ENCODE peak calls at places on chromosomes 12 and 14, in nine cellular contexts. W is tibial nerve, H is ovary, X is prostate gland, Y is HCT116, K is body of pancreas, R is IMR-90, S is stomach, B is heart left ventricle. U is an unnamed sample. For H3K4me1, the result is how much of the 10 kb centered on the place peaks cover.

GRCh38 chr12:42865282-42865681 is 275.7 kb upstream of the PRICKLE1 start:
- DNase-seq in W (no peak), H (no peak), X (peak), Y (no peak), K (no peak), R (no peak), S (no peak), B (no peak), U (no peak)

GRCh38 chr14:42541535-42542001 is 934.9 kb downstream of the LRFN5 start:
- DNase-seq in W (no peak), H (no peak), X (no peak), Y (no peak), K (no peak), R (peak), S (no peak), B (no peak), U (no peak)

GRCh38 chr14:94051115-94051514 is 25.0 kb downstream of the OTUB2 start:
- DNase-seq in W (peak), H (peak), X (peak), Y (no peak), K (peak), R (peak), S (peak), B (peak), U (peak)

GRCh38 chr12:58727526-58727925 is 192.8 kb downstream of the LRIG3 start:
- DNase-seq in W (no peak), H (no peak), X (no peak), Y (no peak), K (no peak), R (peak), S (no peak), B (no peak), U (no peak)

GRCh38 chr14:77579065-77579464 is 37.4 kb downstream of the SPTLC2 start:
- DNase-seq in W (no peak), H (no peak), X (no peak), Y (no peak), K (no peak), R (peak), S (no peak), B (no peak), U (no peak)

GRCh38 chr14:95361373-95362179 is 41.9 kb upstream of the CLMN start:
- DNase-seq in W (no peak), H (no peak), X (peak), Y (peak), K (peak), R (no peak), S (peak), B (no peak), U (peak)

GRCh38 chr14:102554835-102555819 is 37.3 kb upstream of the RCOR1 start:
- DNase-seq in W (peak), H (no peak), X (no peak), Y (no peak), K (peak), R (no peak), S (peak), B (peak), U (peak)

GRCh38 chr12:6979453-6979852 is 8.7 kb downstream of the EMG1 start:
- DNase-seq in W (no peak), H (no peak), X (no peak), Y (no peak), K (no peak), R (no peak), S (no peak), B (no peak), U (no peak)

GRCh38 chr12:7959278-7960063 is 23.5 kb upstream of the SLC2A3 start:
- DNase-seq in W (peak), H (no peak), X (no peak), Y (no peak), K (no peak), R (no peak), S (no peak), B (no peak), U (no peak)

GRCh38 chr12:3992945-3993344 is 119.7 kb upstream of the PARP11 start:
- DNase-seq in W (no peak), H (no peak), X (no peak), Y (no peak), K (no peak), R (no peak), S (no peak), B (no peak), U (no peak)

GRCh38 chr14:67436006-67436866 is 24.3 kb upstream of the PLEK2 start:
- DNase-seq in W (no peak), H (no peak), X (no peak), Y (no peak), K (peak), R (no peak), S (no peak), B (no peak), U (peak)

GRCh38 chr12:43578782-43579181 is 26.8 kb upstream of the ADAMTS20 start:
- DNase-seq in W (no peak), H (no peak), X (no peak), Y (no peak), K (no peak), R (peak), S (no peak), B (no peak), U (no peak)

GRCh38 chr12:126944684-126945083 is 1322.3 kb upstream of the TMEM132C start:
- DNase-seq in W (no peak), H (no peak), X (no peak), Y (no peak), K (no peak), R (no peak), S (no peak), B (no peak), U (no peak)

GRCh38 chr12:53343449-53343848 is 7.3 kb upstream of the SP7 start:
- DNase-seq in W (no peak), H (no peak), X (no peak), Y (no peak), K (no peak), R (no peak), S (no peak), B (no peak), U (no peak)

GRCh38 chr12:53345486-53346195 is 9.5 kb upstream of the SP7 start:
- DNase-seq in W (no peak), H (peak), X (no peak), Y (no peak), K (peak), R (no peak), S (peak), B (peak), U (no peak)

GRCh38 chr12:53344487-53344823 is 8.3 kb upstream of the SP7 start:
- DNase-seq in W (no peak), H (no peak), X (no peak), Y (no peak), K (no peak), R (no peak), S (no peak), B (no peak), U (no peak)

GRCh38 chr12:53343978-53344377 is 7.8 kb upstream of the SP7 start:
- DNase-seq in W (no peak), H (no peak), X (no peak), Y (no peak), K (no peak), R (no peak), S (no peak), B (no peak), U (no peak)

DNA sequence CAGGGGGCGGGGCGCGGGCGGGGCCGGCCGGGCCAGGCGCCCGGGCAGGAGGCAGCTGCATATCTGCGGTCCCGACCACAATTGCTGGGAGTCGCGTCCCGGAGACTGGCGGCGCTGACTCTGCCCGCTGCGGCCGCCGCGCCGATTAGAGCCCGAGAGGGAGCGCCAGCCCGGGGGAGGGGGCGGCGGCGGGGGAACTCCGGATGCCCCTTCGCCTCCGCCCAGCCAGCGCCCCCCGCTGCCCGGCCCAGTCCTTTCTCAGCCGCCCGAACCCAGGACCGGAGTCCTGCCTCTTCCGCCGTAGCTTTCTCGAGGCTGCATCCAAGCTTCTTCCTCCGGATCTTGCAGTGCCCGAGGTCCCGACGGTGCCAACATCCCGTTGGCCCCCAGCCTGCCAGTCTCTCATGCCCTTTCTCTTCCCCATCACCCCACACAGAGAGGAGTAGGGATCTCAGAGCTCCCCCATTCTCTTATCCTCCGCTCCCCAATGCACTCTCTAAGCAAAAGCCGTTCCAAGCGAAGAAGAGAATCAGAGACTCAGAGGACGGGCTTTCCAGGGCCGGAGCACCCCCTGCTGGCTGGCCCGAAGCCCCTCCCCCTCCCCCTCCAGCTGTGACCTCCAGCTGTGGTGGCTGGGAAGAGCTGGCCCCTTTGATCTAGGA is 8.8 kb upstream of the SP7 start:
- DNase-seq in W (peak), H (peak), X (peak), Y (no peak), K (peak), R (peak), S (peak), B (peak), U (peak)
- TF ChIP-seq POLR2A in W (no peak), H (no peak), X (peak), Y (no peak), K (peak), R (peak), S (no peak), B (peak), U (no peak)

GRCh38 chr12:95959107-95959506 is 16.0 kb downstream of the AMDHD1 start:
- DNase-seq in W (no peak), H (no peak), X (no peak), Y (peak), K (no peak), R (peak), S (no peak), B (no peak), U (no peak)
- TF ChIP-seq CTCF in W (no peak), H (no peak), X (no peak), Y (peak), K (no peak), R (no peak), S (no peak), B (no peak), U (no peak)

DNA sequence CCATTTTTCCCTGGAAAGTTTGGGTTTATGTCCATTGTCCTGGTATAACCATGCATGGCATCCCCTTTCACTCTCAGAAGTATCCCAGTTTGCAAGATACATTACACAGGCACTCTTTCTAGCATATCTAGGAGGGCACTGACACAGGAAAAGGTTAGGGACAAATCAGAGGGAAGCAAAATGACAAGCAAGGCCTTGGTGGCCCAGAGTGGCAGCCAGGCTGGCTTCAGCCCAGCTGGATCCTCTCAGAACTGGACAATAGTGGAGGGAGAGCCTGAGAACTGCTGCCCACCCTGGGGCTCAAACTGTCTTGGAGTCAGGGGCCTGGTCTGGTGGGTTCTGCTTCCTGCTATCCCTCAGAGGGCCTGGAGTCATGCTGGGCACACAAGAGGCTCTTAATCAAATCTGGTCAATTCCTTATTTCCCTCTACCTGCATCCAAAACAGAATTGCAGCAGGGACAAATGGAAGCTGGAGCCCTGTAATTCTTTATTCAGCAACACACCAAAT is 2.6 kb downstream of the VDR start:
- DNase-seq in W (no peak), H (no peak), X (no peak), Y (no peak), K (no peak), R (no peak), S (no peak), B (no peak), U (no peak)
- H3K4me1 ChIP-seq in W (under half), H (under half), X (under half), Y (under half), K (under half), R (under half), S (under half), B (under half), U (under half)

GRCh38 chr12:64608901-64609542 is 1.3 kb upstream of the RASSF3 start:
- DNase-seq in W (no peak), H (peak), X (peak), Y (peak), K (peak), R (peak), S (no peak), B (no peak), U (peak)
- TF ChIP-seq POLR2A in W (no peak), H (no peak), X (peak), Y (peak), K (peak), R (peak), S (no peak), B (no peak), U (no peak)

DNA sequence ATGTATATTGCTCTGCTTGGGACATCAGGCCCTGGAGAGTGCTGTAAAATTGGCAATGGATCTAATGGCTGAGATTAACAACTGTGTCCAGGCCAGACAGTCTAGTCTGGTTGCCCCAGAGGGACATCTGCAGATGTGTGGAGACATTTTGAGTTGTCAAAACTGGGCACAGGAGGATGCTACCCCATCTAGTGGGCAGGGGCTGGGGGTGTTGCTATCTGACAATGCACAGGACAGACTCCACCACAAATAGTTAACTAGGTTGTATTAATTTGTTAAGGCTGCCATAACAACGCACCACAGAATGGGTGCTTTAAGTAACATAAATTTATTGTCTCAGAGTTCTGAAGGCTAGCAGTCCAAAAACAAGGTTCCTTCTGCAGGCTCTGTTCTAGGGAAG is 302.5 kb upstream of the AMIGO2 start:
- DNase-seq in W (no peak), H (no peak), X (no peak), Y (no peak), K (no peak), R (no peak), S (no peak), B (no peak), U (no peak)
- TF ChIP-seq CTCF in W (no peak), H (no peak), X (no peak), Y (no peak), K (no peak), R (no peak), S (no peak), B (no peak), U (no peak)

GRCh38 chr12:53044896-53045571 is 4.8 kb upstream of the TNS2 start:
- DNase-seq in W (peak), H (peak), X (no peak), Y (no peak), K (no peak), R (no peak), S (no peak), B (no peak), U (no peak)

GRCh38 chr12:53042607-53043454 is 7.0 kb upstream of the TNS2 start:
- DNase-seq in W (peak), H (peak), X (no peak), Y (no peak), K (no peak), R (no peak), S (no peak), B (no peak), U (no peak)

GRCh38 chr12:53046655-53047220 is 3.1 kb upstream of the TNS2 start:
- DNase-seq in W (peak), H (peak), X (peak), Y (no peak), K (peak), R (peak), S (peak), B (peak), U (peak)

GRCh38 chr12:53045646-53046045 is 4.2 kb upstream of the TNS2 start:
- DNase-seq in W (peak), H (peak), X (no peak), Y (no peak), K (no peak), R (no peak), S (no peak), B (peak), U (no peak)

DNA sequence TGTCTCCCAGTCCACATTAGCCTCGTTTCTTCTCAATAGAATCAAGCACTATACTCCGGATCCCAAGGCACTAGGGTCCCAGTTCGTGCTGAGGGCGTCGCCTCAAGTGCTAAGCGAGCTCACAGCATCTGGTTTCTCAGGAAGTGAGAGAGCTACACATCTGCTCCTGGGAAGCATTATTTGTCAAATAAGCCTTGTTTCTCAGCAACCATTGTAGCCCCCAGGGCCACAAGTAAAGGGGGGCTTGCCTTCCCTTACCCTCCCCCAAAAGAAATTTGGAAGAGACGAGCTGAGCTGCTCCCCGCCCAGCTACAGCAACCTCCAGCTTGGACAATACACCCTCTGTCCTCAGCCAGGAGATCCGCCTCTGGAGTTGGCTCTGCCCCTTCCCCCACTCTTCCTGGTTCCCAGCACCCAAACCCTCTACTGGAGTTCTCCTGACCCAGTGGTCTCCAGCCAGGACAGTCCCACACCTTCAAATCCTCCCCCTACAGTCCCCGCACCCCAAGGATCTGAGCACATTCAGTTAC is 5.7 kb upstream of the TNS2 start:
- DNase-seq in W (peak), H (peak), X (no peak), Y (no peak), K (peak), R (no peak), S (no peak), B (peak), U (no peak)
- H3K4me1 ChIP-seq in W (half or more), H (under half), X (under half), Y (under half), K (under half), R (under half), S (under half), B (under half), U (under half)

DNA sequence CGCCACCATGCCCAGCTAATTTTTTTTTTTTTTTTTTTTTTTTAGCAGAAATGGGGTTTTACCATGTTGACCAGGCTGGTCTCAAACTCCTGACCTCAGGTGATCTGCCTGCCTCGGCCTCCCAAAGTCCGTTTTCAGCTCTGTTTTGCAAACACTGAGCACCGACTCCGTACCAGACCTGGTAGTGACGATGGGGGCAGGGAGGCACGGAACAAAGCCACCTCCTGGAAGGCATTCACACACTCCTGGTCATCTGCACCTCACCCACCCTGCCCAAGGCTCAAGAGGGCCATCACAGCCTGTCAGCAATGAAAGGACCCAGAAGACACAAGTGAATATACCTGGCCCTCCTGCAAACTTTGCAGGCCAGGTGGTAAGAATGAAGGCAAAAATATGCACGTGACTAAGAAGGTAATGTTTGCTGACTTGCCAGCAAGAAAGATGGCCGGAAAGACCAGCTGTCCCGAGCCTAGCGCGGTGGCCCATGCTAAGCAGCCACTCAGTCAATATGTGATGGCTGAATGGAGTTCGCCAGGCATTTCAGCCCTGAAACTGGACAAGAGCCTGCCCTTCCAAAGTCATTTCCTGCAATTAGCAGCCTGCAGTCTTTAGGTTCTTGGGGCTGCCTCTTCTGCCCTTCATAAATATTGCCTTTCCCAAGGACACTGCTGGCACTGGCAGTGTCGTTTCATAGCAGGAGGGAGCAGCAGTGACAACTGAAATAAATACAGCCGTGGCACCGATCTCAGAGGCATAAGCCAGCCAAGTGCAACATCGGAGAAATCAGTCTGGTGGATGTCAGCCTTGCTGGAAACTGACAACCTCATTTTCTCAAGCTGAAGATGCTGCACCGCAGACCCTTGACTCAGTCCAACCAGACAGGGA is 17.6 kb downstream of the MMAB start:
- DNase-seq in W (no peak), H (no peak), X (no peak), Y (no peak), K (peak), R (no peak), S (no peak), B (no peak), U (no peak)
- TF ChIP-seq POLR2A in W (no peak), H (no peak), X (no peak), Y (no peak), K (no peak), R (no peak), S (no peak), B (no peak), U (no peak)

DNA sequence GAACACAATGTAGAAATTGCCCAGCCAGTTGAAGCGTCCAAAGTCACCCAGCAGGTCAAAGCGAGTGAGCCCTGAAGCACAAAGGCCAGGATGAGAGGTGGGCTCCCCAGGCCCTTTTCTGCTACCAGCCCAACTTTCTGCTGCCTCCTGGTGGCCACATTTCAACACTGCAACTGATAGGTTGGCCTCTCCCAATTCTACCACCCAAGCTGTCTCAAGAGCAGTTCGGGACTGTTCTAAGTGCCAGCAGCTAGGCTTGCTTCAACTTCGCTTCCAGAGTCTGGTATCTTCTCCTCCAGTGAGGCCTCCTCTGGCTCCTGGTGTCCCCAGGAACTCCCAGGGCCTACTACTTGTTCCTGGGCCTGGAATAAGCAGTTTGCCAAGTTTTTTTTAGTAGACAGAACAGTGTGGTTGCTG is 3.4 kb upstream of the DHH start:
- DNase-seq in W (peak), H (peak), X (no peak), Y (no peak), K (peak), R (peak), S (peak), B (peak), U (peak)
- TF ChIP-seq CTCF in W (peak), H (peak), X (peak), Y (peak), K (peak), R (peak), S (peak), B (peak), U (peak)